ENCODE peak calls at places on chromosome 13, in four cellular contexts. W is neural progenitor cell, E is transverse colon, Z is fibroblast of lung. H is an unnamed sample.
A peak's percentile ranks its signal among the peaks of the same experiment; 100 is the strongest.

GRCh38 chr13:79011179-79011578 is 352.2 kb upstream of the OBI1 start:
- DNase-seq in W (no peak), E (no peak), Z (no peak), H (no peak)

GRCh38 chr13:107808388-107808787 is 406.9 kb downstream of the LIG4 start:
- DNase-seq in W (no peak), E (no peak), Z (peak; percentile 32), H (no peak)

GRCh38 chr13:48001127-48001881 is at the start of gene SUCLA2:
- DNase-seq in W (peak; percentile 97), E (peak; percentile 93), Z (peak; percentile 87), H (peak; percentile 96)

GRCh38 chr13:54029720-54030119 is 1001.1 kb downstream of the OLFM4 start:
- DNase-seq in W (no peak), E (no peak), Z (no peak), H (no peak)

GRCh38 chr13:91313103-91313502 is 34.4 kb upstream of the MIR17HG start:
- DNase-seq in W (peak; percentile 56), E (no peak), Z (peak; percentile 36), H (peak; percentile 66)

GRCh38 chr13:97308735-97309429 is 86.7 kb downstream of the MBNL2 start:
- DNase-seq in W (no peak), E (no peak), Z (no peak), H (no peak)

GRCh38 chr13:67438465-67438864 is 208.3 kb upstream of the PCDH9 start:
- DNase-seq in W (peak; percentile 49), E (no peak), Z (peak; percentile 17), H (peak; percentile 18)

GRCh38 chr13:79658333-79658975 is 177.5 kb downstream of the NDFIP2 start:
- DNase-seq in W (peak; percentile 12), E (no peak), Z (no peak), H (no peak)

GRCh38 chr13:50779443-50780200 is 63.9 kb downstream of the DLEU7 start:
- DNase-seq in W (no peak), E (no peak), Z (no peak), H (no peak)

GRCh38 chr13:23289917-23290357 is 109.2 kb downstream of the SGCG start:
- DNase-seq in W (no peak), E (no peak), Z (peak; percentile 57), H (no peak)

GRCh38 chr13:88745013-88745412 is 1073.8 kb downstream of the SLITRK5 start:
- DNase-seq in W (no peak), E (no peak), Z (no peak), H (no peak)

GRCh38 chr13:113220141-113220598 is 10.8 kb downstream of the CUL4A start:
- DNase-seq in W (no peak), E (peak; percentile 65), Z (no peak), H (peak; percentile 32)

GRCh38 chr13:30832845-30833332 is 73.2 kb upstream of the MEDAG start:
- DNase-seq in W (peak; percentile 32), E (peak; percentile 94), Z (no peak), H (peak; percentile 33)

GRCh38 chr13:109160357-109160756 is 530.9 kb downstream of the MYO16 start:
- DNase-seq in W (no peak), E (no peak), Z (no peak), H (no peak)

GRCh38 chr13:109157275-109157674 is 527.9 kb downstream of the MYO16 start:
- DNase-seq in W (peak; percentile 21), E (no peak), Z (no peak), H (peak; percentile 72)

GRCh38 chr13:109160887-109161669 is 531.7 kb downstream of the MYO16 start:
- DNase-seq in W (no peak), E (no peak), Z (no peak), H (no peak)

GRCh38 chr13:109158383-109158782 is 529.0 kb downstream of the MYO16 start:
- DNase-seq in W (no peak), E (no peak), Z (no peak), H (no peak)

DNA sequence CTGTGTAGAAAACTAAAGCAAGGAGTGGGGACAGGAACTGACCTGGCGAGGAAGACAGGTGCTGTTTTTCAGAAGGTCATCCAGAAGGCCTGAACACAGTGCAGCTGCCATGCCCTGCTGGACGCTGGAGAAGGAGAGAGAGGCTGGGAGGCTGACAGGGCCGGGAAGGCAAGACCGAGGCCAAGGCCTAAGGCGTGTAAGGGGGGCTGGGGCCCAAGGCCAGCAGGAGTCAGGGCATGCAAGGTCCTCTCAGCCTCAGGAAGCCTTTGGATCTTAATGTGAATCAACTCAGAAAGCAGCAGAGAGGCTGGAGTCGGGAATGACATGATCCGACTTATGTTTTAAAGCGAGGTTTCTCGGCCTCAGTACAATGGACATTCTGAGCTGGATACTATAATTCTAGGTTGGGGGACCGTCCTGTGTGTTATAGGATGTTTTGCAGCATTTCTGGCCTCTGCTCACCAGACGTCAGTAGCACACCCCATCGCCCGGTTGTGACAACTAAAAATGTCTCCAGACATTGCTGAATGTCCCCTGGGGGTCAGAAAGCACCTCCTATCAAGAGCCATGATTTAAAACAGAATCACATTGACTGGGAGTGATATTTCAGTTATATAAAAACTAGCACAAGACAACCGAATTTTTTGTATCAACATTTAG is 530.4 kb downstream of the MYO16 start:
- DNase-seq in W (no peak), E (no peak), Z (no peak), H (no peak)
- H3K27ac ChIP-seq in W (no peak overlapping the region), E (no peak overlapping the region), Z (no peak overlapping the region), H (no peak overlapping the region)

GRCh38 chr13:98435356-98435755 is 141.6 kb downstream of the STK24 start:
- DNase-seq in W (no peak), E (no peak), Z (no peak), H (no peak)
- H3K27ac ChIP-seq in W (no peak overlapping the region), E (no peak overlapping the region), Z (no peak overlapping the region), H (no peak overlapping the region)

GRCh38 chr13:29540334-29540733 is 55.2 kb downstream of the SLC7A1 start:
- DNase-seq in W (no peak), E (no peak), Z (no peak), H (peak; percentile 41)
- H3K27ac ChIP-seq in W (no peak overlapping the region), E (no peak overlapping the region), Z (no peak overlapping the region), H (peak overlapping the region; percentile 65)

GRCh38 chr13:104357672-104358314 is 1291.6 kb upstream of the SLC10A2 start:
- DNase-seq in W (no peak), E (no peak), Z (no peak), H (no peak)

GRCh38 chr13:104357174-104357573 is 1291.0 kb upstream of the SLC10A2 start:
- DNase-seq in W (peak; percentile 18), E (no peak), Z (no peak), H (peak; percentile 23)
- H3K27ac ChIP-seq in W (peak overlapping the region; percentile 63), E (no peak overlapping the region), Z (no peak overlapping the region), H (no peak overlapping the region)

DNA sequence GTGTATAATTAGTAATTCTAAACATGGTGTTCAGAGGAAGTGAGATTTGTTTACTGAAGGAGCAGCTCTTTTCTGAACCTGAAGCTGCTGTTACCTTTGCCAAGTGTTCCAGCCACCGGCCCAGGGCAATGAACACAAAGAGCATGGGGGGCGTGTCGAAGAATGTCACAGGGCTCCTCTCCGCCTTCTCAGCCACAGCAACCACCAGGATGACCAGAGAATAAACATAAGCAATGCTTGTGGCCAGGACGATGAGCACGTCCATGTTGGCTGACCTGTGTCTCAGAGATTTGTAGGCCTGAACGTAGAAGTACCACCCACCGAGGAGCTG is 53.1 kb downstream of the ATP7B start:
- DNase-seq in W (no peak), E (peak; percentile 85), Z (no peak), H (peak; percentile 14)
- H3K27ac ChIP-seq in W (no peak overlapping the region), E (peak overlapping the region; percentile 83), Z (no peak overlapping the region), H (no peak overlapping the region)

DNA sequence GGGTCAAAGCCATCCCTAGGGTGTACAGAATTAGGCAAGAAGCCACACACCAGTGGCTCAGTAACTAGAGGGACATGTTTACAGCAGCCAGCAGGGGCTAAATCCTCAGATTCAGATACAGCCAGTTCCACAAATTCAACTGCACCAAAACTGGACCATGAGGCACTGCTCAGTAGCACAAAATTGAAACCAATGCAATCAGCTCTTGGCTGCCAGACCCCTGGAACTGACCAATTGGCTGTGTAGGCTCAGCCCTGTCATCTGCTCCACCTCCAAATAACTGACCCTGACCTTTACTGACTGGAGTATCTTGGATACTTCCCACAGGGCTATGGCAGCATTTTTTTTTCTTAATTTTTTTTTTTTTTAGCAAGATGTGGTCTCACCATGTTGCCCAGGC is 226.5 kb downstream of the FOXO1 start:
- DNase-seq in W (no peak), E (no peak), Z (no peak), H (no peak)
- H3K27ac ChIP-seq in W (no peak overlapping the region), E (peak overlapping the region; percentile 77), Z (no peak overlapping the region), H (no peak overlapping the region)

GRCh38 chr13:35512271-35512920 is 35.9 kb upstream of the MAB21L1 start:
- DNase-seq in W (no peak), E (no peak), Z (peak; percentile 97), H (no peak)
- H3K27ac ChIP-seq in W (peak overlapping the region; percentile 70), E (no peak overlapping the region), Z (peak overlapping the region; percentile 6), H (no peak overlapping the region)

DNA sequence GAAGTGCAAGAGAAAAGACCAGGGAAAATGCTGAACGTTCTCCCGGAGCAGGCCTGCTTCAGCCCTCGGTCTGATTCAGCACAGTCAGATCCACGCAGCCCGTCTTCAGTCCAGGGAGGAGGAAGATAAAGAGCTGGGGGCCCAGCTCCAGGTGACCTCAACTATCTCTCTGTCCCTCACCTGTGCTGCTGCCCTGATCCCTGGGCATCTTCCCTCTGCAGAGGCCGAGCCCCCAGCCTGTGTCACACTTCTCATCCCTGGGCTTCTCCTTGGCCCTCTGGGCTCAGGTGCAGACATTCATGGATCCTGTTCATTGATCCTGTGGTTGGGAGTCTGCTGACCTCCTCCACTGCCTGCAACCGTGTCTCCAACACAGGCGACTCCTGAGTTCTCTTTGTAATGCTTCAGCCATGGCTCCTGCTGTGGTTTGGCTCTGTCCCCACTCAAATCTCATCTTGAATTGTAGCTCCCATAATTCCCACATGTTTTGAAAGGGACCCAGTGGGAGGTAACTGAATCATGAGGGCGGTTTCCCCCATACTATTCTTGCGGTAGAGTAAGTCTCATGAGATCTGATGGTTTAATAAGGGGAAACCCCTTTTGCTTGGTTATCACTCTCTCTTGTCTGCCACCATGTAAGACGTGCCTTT is 27.9 kb downstream of the COL4A2 start:
- DNase-seq in W (no peak), E (no peak), Z (no peak), H (no peak)
- H3K27ac ChIP-seq in W (no peak overlapping the region), E (peak overlapping the region; percentile 87), Z (no peak overlapping the region), H (no peak overlapping the region)

GRCh38 chr13:71327266-71327665 is 539.7 kb downstream of the DACH1 start:
- DNase-seq in W (no peak), E (no peak), Z (no peak), H (no peak)
- H3K27ac ChIP-seq in W (no peak overlapping the region), E (no peak overlapping the region), Z (no peak overlapping the region), H (no peak overlapping the region)

DNA sequence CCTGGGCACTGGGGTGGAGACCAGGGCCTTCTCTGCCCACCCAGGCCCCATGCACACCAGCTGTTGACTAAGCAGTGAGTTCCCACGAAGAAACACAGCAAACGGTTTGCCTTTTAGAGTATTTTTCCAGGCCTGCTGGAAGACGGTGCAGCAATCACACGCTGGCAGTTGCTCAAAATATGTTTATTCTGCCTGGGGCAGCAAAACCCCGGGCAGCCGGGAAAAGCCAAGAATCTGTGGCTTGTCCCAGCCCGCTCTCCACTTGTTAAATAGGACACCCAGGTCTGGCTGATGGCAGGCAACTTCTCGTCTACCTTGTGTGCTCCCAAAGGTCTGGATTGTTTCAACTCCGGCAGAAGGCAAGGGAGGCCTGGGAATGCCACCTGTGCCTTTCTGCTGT is 40.8 kb downstream of the GGACT start:
- DNase-seq in W (no peak), E (no peak), Z (peak; percentile 20), H (no peak)
- H3K27ac ChIP-seq in W (no peak overlapping the region), E (peak overlapping the region; percentile 65), Z (no peak overlapping the region), H (no peak overlapping the region)

H was measured in GM23338.